ENCODE peak calls at places on chromosome 6, in five cellular contexts. E is NCI-H1436, Q is omental fat pad, M is B cell, U is adipocyte. K is an unnamed sample.

GRCh38 chr6:159973951-159974350 is 5.1 kb downstream of the IGF2R start:
- DNase-seq in E (peak; percentile 6), Q (no peak), M (no peak), U (peak; percentile 80), K (peak; percentile 66)

GRCh38 chr6:84065718-84066290 is 32.2 kb downstream of the MRAP2 start:
- DNase-seq in Q (no peak), M (no peak), U (peak; percentile 56), E (peak; percentile 57), K (peak; percentile 82)

GRCh38 chr6:135600086-135600702 is 102.7 kb upstream of the AHI1 start:
- DNase-seq in E (peak; percentile 89), M (no peak), U (no peak), Q (no peak), K (no peak)

GRCh38 chr6:109381007-109381746 is 1.1 kb downstream of the CD164 start:
- DNase-seq in E (no peak), Q (no peak), M (peak; percentile 22), U (peak; percentile 48), K (peak; percentile 47)

GRCh38 chr6:125906158-125906998 is 50.2 kb upstream of the HINT3 start:
- DNase-seq in E (no peak), M (peak; percentile 20), U (peak; percentile 58), Q (no peak), K (peak; percentile 54)

GRCh38 chr6:101236709-101237108 is 156.8 kb upstream of the GRIK2 start:
- DNase-seq in U (no peak), M (no peak), Q (no peak), E (no peak), K (no peak)

GRCh38 chr6:84424956-84425355 is 197.5 kb upstream of the CEP162 start:
- DNase-seq in M (no peak), U (no peak), Q (no peak), E (no peak), K (no peak)

GRCh38 chr6:35016417-35017221 is 124.5 kb downstream of the TCP11 start:
- DNase-seq in E (no peak), U (peak; percentile 74), M (no peak), Q (no peak), K (peak; percentile 70)

GRCh38 chr6:108157972-108158441 is 7.8 kb upstream of the NR2E1 start:
- DNase-seq in Q (no peak), M (peak; percentile 33), E (no peak), U (no peak), K (no peak)